ENCODE peak calls at places on chromosomes 2 and 18, in eight cellular contexts. N is HFF-Myc, K is endothelial cell, U is neural progenitor cell, S is Calu3, A is HL-60, Z is bronchial epithelial cell, F is RWPE1. L is an unnamed sample.

GRCh38 chr18:42038936-42039335 is 83.9 kb downstream of the PIK3C3 start:
- DNase-seq in N (peak; percentile 43), K (no peak), U (no peak), S (no peak), A (no peak), Z (peak; percentile 29), F (peak; percentile 0), L (no peak)

GRCh38 chr2:219287569-219288265 is 8.6 kb downstream of the DNAJB2 start:
- DNase-seq in N (no peak), K (no peak), U (no peak), S (no peak), A (no peak), Z (no peak), F (no peak), L (no peak)

GRCh38 chr18:37383036-37383788 is 182.4 kb downstream of the CELF4 start:
- DNase-seq in N (no peak), K (no peak), U (no peak), S (no peak), A (no peak), Z (no peak), F (no peak), L (no peak)

GRCh38 chr18:45379903-45380302 is 235.4 kb upstream of the SLC14A2 start:
- DNase-seq in N (no peak), K (no peak), U (no peak), S (no peak), A (no peak), Z (peak; percentile 66), F (no peak), L (no peak)

GRCh38 chr2:23207871-23208270 is 177.1 kb upstream of the KLHL29 start:
- DNase-seq in N (no peak), K (no peak), U (no peak), S (no peak), A (no peak), Z (peak; percentile 4), F (no peak), L (no peak)

GRCh38 chr2:224039080-224039769 is at the start of gene SERPINE2:
- DNase-seq in N (peak; percentile 39), K (peak; percentile 64), U (peak; percentile 88), S (peak; percentile 76), A (peak; percentile 12), Z (peak; percentile 47), F (peak; percentile 77), L (peak; percentile 64)

GRCh38 chr2:233288663-233289062 is 19.0 kb upstream of the SAG start:
- DNase-seq in N (no peak), K (no peak), U (peak; percentile 14), S (no peak), A (no peak), Z (no peak), F (no peak), L (no peak)

GRCh38 chr2:72830273-72830672 is 4.4 kb upstream of the EXOC6B start:
- DNase-seq in N (no peak), K (no peak), U (no peak), S (no peak), A (no peak), Z (no peak), F (no peak), L (no peak)

GRCh38 chr2:102975996-102976636 is 214.3 kb downstream of the TMEM182 start:
- DNase-seq in N (no peak), K (peak; percentile 66), U (peak; percentile 83), S (peak; percentile 15), A (peak; percentile 44), Z (peak; percentile 66), F (peak; percentile 62), L (no peak)

GRCh38 chr2:18074476-18074875 is 196.0 kb downstream of the KCNS3 start:
- DNase-seq in N (no peak), K (no peak), U (no peak), S (no peak), A (no peak), Z (peak; percentile 42), F (no peak), L (no peak)

GRCh38 chr2:239159476-239159911 is 241.3 kb downstream of the HDAC4 start:
- DNase-seq in N (no peak), K (no peak), U (no peak), S (no peak), A (no peak), Z (no peak), F (no peak), L (no peak)

GRCh38 chr2:227862227-227862740 is 9.1 kb upstream of the DAW1 start:
- DNase-seq in N (peak; percentile 29), K (peak; percentile 25), U (peak; percentile 60), S (peak; percentile 63), A (peak; percentile 47), Z (peak; percentile 71), F (peak; percentile 11), L (peak; percentile 57)

GRCh38 chr18:78904179-78904531 is 75.5 kb upstream of the SALL3 start:
- DNase-seq in N (no peak), K (no peak), U (no peak), S (no peak), A (no peak), Z (no peak), F (no peak), L (no peak)

GRCh38 chr2:29995241-29995640 is 73.9 kb upstream of the ALK start:
- DNase-seq in N (no peak), K (no peak), U (no peak), S (no peak), A (no peak), Z (no peak), F (no peak), L (no peak)

GRCh38 chr2:42057159-42057901 is 9.5 kb downstream of the PKDCC start:
- DNase-seq in N (no peak), K (no peak), U (no peak), S (no peak), A (no peak), Z (no peak), F (no peak), L (no peak)

GRCh38 chr2:44943031-44943692 is 1.7 kb downstream of the SIX3 start:
- DNase-seq in N (no peak), K (no peak), U (no peak), S (no peak), A (no peak), Z (no peak), F (no peak), L (no peak)

DNA sequence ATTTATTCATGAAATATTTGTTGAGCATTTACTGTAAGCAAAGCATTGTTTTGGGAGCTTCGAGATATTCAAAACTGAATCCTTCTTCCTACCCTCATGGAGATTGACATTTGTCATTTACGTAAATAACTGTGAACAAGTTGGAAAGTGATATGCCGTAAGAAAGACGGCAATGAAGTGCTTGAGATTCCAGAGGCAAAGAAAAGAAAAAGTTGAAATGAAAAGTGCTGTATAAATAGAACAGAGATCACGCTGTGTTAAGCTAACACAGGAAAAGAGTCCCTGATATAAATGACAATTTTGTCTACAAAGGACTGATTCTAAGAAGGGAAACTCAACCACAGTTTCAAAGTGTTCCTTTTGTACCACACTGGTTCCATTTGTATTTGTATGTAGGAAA is 1.8 kb downstream of the CHRNA1 start:
- DNase-seq in N (no peak), K (no peak), U (no peak), S (no peak), A (no peak), Z (no peak), F (no peak), L (no peak)
- TF ChIP-seq CTCF in N (no peak), K (no peak), U (no peak), S (no peak), A (no peak), Z (no peak), F (no peak), L (no peak)

GRCh38 chr2:203126971-203127370 is 111.8 kb upstream of the CYP20A1 start:
- DNase-seq in N (no peak), K (no peak), U (no peak), S (no peak), A (no peak), Z (no peak), F (no peak), L (no peak)

GRCh38 chr2:203122317-203122998 is 107.8 kb downstream of the NBEAL1 start:
- DNase-seq in N (no peak), K (no peak), U (no peak), S (no peak), A (no peak), Z (no peak), F (no peak), L (no peak)
- TF ChIP-seq CTCF in N (no peak), K (no peak), U (no peak), S (no peak), A (no peak), Z (peak; percentile 6), F (peak; percentile 29), L (peak; percentile 13)

GRCh38 chr2:159963700-159964099 is 98.7 kb downstream of the PLA2R1 start:
- DNase-seq in N (no peak), K (no peak), U (no peak), S (no peak), A (no peak), Z (no peak), F (no peak), L (peak; percentile 12)

GRCh38 chr2:159971365-159972122 is 90.9 kb downstream of the PLA2R1 start:
- DNase-seq in N (no peak), K (no peak), U (no peak), S (no peak), A (peak; percentile 21), Z (peak; percentile 79), F (no peak), L (no peak)

GRCh38 chr2:159973325-159973724 is 89.1 kb downstream of the PLA2R1 start:
- DNase-seq in N (no peak), K (no peak), U (no peak), S (no peak), A (no peak), Z (no peak), F (no peak), L (no peak)

DNA sequence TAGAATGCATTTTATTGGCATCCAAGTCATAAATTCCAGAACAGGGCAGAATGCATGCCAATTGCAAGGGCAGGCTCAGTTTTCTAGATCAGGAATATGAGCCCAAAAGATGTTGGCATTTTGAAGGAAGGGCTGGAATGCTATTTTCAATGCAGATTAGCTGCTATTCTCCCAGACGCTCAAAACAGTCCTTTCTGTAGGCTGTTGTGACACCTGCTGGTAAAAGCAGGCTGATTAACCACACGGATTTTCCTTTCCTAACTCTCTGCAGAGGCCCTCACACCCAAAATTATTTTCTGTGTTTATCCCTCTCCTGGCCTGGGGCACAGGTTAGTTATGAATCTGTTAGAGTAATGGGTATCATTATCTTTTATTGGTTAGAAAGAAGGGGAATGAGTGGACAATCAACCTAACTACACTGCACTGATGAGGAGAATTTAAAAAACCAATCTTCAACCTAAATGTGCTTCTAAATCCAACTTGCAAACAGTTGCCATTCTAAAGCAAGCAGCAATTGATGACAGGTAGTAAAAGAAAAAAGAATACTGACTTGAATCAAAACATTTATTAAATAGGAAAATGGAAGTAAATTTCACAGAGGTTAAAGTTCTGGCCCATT is 94.0 kb downstream of the PLA2R1 start:
- DNase-seq in N (peak; percentile 36), K (peak; percentile 41), U (peak; percentile 84), S (peak; percentile 36), A (peak; percentile 46), Z (peak; percentile 39), F (peak; percentile 53), L (peak; percentile 45)
- TF ChIP-seq CTCF in N (peak; percentile 60), K (peak; percentile 26), U (peak; percentile 77), S (peak; percentile 35), A (peak; percentile 37), Z (peak; percentile 63), F (no peak), L (peak; percentile 57)

DNA sequence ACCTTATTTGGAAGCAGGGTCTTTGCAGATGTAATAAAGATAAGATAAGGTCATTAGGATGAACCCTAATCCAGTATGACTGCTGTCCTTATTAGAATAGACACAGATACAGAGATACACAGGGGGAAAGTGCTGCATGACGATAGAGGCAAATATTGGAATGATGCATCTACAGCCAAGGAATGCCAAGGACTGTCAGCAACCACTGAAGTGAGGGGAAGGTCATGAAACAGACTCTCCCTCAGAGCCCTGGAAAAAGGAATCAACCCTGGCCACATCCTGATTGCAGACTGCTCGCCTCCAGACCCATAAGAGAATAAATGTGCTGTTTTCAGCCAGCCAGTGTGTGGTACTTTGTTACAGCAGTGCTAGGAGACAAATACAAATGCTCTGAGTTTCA is 14.8 kb downstream of the TMEM237 start:
- DNase-seq in N (no peak), K (no peak), U (no peak), S (no peak), A (no peak), Z (no peak), F (no peak), L (no peak)
- TF ChIP-seq CTCF in N (no peak), K (no peak), U (no peak), S (no peak), A (no peak), Z (no peak), F (no peak), L (no peak)

L was measured in GM10248.